ENCODE peak calls at places on chromosomes 7 and 10, in eight cellular contexts. T is brain pericyte, F is B cell, C is H7, G is GM13977, V is AG04450, R is AG08395, Q is brain microvascular endothelial cell. H is an unnamed sample.

GRCh38 chr7:158646766-158647474 is 57.7 kb downstream of the NCAPG2 start:
- DNase-seq in T (no peak), F (no peak), C (peak), G (no peak), V (no peak), R (no peak), Q (no peak), H (no peak)

GRCh38 chr10:18822156-18822555 is 162.9 kb downstream of the ARL5B start:
- DNase-seq in T (no peak), F (no peak), C (no peak), G (no peak), V (peak), R (no peak), Q (peak), H (no peak)

GRCh38 chr7:5635461-5636445 is 145.7 kb downstream of the RNF216 start:
- DNase-seq in T (no peak), F (no peak), C (no peak), G (no peak), V (no peak), R (no peak), Q (no peak), H (no peak)

GRCh38 chr7:26390016-26390415 is 98.4 kb downstream of the SNX10 start:
- DNase-seq in T (no peak), F (no peak), C (no peak), G (no peak), V (no peak), R (no peak), Q (no peak), H (no peak)

GRCh38 chr10:98673156-98673765 is 226.5 kb upstream of the HPS1 start:
- DNase-seq in T (no peak), F (no peak), C (no peak), G (no peak), V (no peak), R (no peak), Q (no peak), H (no peak)

GRCh38 chr10:58104419-58104818 is 163.3 kb downstream of the IPMK start:
- DNase-seq in T (no peak), F (no peak), C (no peak), G (no peak), V (no peak), R (peak), Q (no peak), H (no peak)

GRCh38 chr10:124524991-124525653 is 63.5 kb downstream of the LHPP start:
- DNase-seq in T (no peak), F (no peak), C (no peak), G (no peak), V (no peak), R (peak), Q (no peak), H (no peak)

GRCh38 chr10:91901784-91902677 is 7.3 kb downstream of the FGFBP3 start:
- DNase-seq in T (peak), F (no peak), C (no peak), G (no peak), V (peak), R (peak), Q (peak), H (no peak)

GRCh38 chr7:55148992-55149391 is 130.2 kb downstream of the EGFR start:
- DNase-seq in T (no peak), F (no peak), C (no peak), G (no peak), V (no peak), R (no peak), Q (no peak), H (no peak)

GRCh38 chr7:12028508-12028907 is 182.6 kb upstream of the TMEM106B start:
- DNase-seq in T (no peak), F (no peak), C (no peak), G (no peak), V (peak), R (no peak), Q (peak), H (no peak)

GRCh38 chr10:80477813-80478212 is 23.7 kb downstream of the TSPAN14 start:
- DNase-seq in T (peak), F (no peak), C (no peak), G (no peak), V (no peak), R (peak), Q (peak), H (no peak)

GRCh38 chr7:80097756-80098155 is 36.9 kb upstream of the GNAI1 start:
- DNase-seq in T (no peak), F (no peak), C (no peak), G (no peak), V (no peak), R (no peak), Q (no peak), H (no peak)

GRCh38 chr7:107427462-107427861 is 42.4 kb upstream of the GPR22 start:
- DNase-seq in T (no peak), F (no peak), C (no peak), G (no peak), V (no peak), R (no peak), Q (no peak), H (no peak)

GRCh38 chr7:18212788-18213187 is 185.1 kb upstream of the PRPS1L1 start:
- DNase-seq in T (peak), F (no peak), C (no peak), G (no peak), V (peak), R (peak), Q (no peak), H (peak)

GRCh38 chr10:118139321-118139720 is 92.6 kb upstream of the RAB11FIP2 start:
- DNase-seq in T (no peak), F (no peak), C (no peak), G (no peak), V (no peak), R (peak), Q (peak), H (no peak)

GRCh38 chr10:68144709-68145108 is 35.4 kb downstream of the MYPN start:
- DNase-seq in T (no peak), F (no peak), C (no peak), G (no peak), V (no peak), R (no peak), Q (no peak), H (no peak)

H was measured in SK-N-MC.